ENCODE peak calls at places on chromosome 18, in ten cellular contexts. N, M, R, W, F, E, X, P, C and Y are unnamed samples.

GRCh38 chr18:50410008-50410407 is 35.2 kb downstream of the SKA1 start:
- DNase-seq in E (no peak), P (no peak), W (no peak), M (no peak), R (no peak), C (no peak), N (no peak), F (no peak), X (no peak), Y (no peak)

GRCh38 chr18:39806519-39806918 is 2148.5 kb upstream of the PIK3C3 start:
- DNase-seq in N (peak), P (no peak), X (no peak), R (no peak), F (peak), M (no peak), C (no peak), W (peak), E (no peak), Y (peak)

GRCh38 chr18:68944826-68945225 is 146.9 kb downstream of the CCDC102B start:
- DNase-seq in M (no peak), X (no peak), R (no peak), C (no peak), W (no peak), N (no peak), E (no peak), F (no peak), P (no peak), Y (no peak)

GRCh38 chr18:56869189-56869777 is 218.1 kb downstream of the WDR7 start:
- DNase-seq in F (peak), R (peak), E (no peak), N (no peak), P (peak), C (no peak), W (peak), M (no peak), X (peak), Y (peak)

GRCh38 chr18:55322176-55322735 is 265.7 kb downstream of the TCF4 start:
- DNase-seq in P (peak), M (peak), C (peak), X (peak), N (peak), E (peak), R (peak), W (peak), F (peak), Y (peak)

GRCh38 chr18:3451989-3452749 is 2.2 kb downstream of the TGIF1 start:
- DNase-seq in P (peak), E (no peak), W (peak), X (peak), N (no peak), C (peak), M (peak), R (peak), F (peak), Y (peak)

GRCh38 chr18:6627621-6628020 is 101.9 kb upstream of the ARHGAP28 start:
- DNase-seq in N (no peak), R (no peak), M (no peak), W (peak), E (no peak), X (no peak), C (no peak), P (no peak), F (no peak), Y (no peak)

GRCh38 chr18:59502222-59502898 is 143.3 kb upstream of the LMAN1 start:
- DNase-seq in M (no peak), E (no peak), X (peak), R (no peak), P (no peak), N (no peak), C (peak), W (peak), F (no peak), Y (peak)

GRCh38 chr18:2002178-2002577 is 569.1 kb downstream of the METTL4 start:
- DNase-seq in E (no peak), C (no peak), N (no peak), P (no peak), R (peak), M (no peak), W (no peak), X (no peak), F (no peak), Y (no peak)

GRCh38 chr18:63366991-63367240 is at the start of gene KDSR:
- DNase-seq in R (no peak), N (no peak), P (no peak), F (no peak), C (no peak), E (no peak), W (no peak), X (no peak), M (no peak), Y (no peak)

GRCh38 chr18:2994603-2995432 is 18.1 kb downstream of the LPIN2 start:
- DNase-seq in E (no peak), F (no peak), M (no peak), C (no peak), N (no peak), R (peak), W (no peak), X (no peak), P (no peak), Y (no peak)

GRCh38 chr18:25076980-25077780 is 274.8 kb downstream of the ZNF521 start:
- DNase-seq in C (no peak), F (no peak), M (no peak), X (no peak), R (peak), P (peak), E (no peak), N (no peak), W (no peak), Y (no peak)

GRCh38 chr18:36601316-36601715 is 227.5 kb downstream of the TPGS2 start:
- DNase-seq in F (no peak), R (no peak), M (no peak), W (no peak), E (no peak), P (no peak), C (no peak), X (no peak), N (no peak), Y (no peak)
- H3K27ac ChIP-seq in F (no peak), R (no peak), M (no peak), W (no peak), E (no peak), P (no peak), C (no peak), X (no peak), N (no peak), Y (no peak)

GRCh38 chr18:45166341-45167108 is 448.8 kb upstream of the SLC14A2 start:
- DNase-seq in X (no peak), R (no peak), W (peak), C (no peak), F (peak), E (no peak), N (peak), M (no peak), P (peak), Y (peak)

GRCh38 chr18:45169610-45170009 is 445.7 kb upstream of the SLC14A2 start:
- DNase-seq in R (no peak), W (peak), M (no peak), C (peak), N (no peak), X (no peak), E (no peak), P (no peak), F (peak), Y (peak)

GRCh38 chr18:45167109-45167551 is 448.1 kb upstream of the SLC14A2 start:
- DNase-seq in P (no peak), F (no peak), M (no peak), N (no peak), E (no peak), W (peak), R (no peak), X (no peak), C (no peak), Y (peak)

GRCh38 chr18:45167631-45168225 is 447.5 kb upstream of the SLC14A2 start:
- DNase-seq in M (no peak), E (no peak), C (no peak), W (peak), X (no peak), R (no peak), P (no peak), N (no peak), F (no peak), Y (peak)

GRCh38 chr18:45168883-45169585 is 446.2 kb upstream of the SLC14A2 start:
- DNase-seq in P (no peak), N (peak), R (no peak), M (no peak), C (no peak), F (peak), W (peak), X (no peak), E (no peak), Y (peak)
- H3K27ac ChIP-seq in P (no peak), N (peak), R (no peak), M (no peak), C (no peak), F (peak), W (peak), X (no peak), E (no peak), Y (peak)

DNA sequence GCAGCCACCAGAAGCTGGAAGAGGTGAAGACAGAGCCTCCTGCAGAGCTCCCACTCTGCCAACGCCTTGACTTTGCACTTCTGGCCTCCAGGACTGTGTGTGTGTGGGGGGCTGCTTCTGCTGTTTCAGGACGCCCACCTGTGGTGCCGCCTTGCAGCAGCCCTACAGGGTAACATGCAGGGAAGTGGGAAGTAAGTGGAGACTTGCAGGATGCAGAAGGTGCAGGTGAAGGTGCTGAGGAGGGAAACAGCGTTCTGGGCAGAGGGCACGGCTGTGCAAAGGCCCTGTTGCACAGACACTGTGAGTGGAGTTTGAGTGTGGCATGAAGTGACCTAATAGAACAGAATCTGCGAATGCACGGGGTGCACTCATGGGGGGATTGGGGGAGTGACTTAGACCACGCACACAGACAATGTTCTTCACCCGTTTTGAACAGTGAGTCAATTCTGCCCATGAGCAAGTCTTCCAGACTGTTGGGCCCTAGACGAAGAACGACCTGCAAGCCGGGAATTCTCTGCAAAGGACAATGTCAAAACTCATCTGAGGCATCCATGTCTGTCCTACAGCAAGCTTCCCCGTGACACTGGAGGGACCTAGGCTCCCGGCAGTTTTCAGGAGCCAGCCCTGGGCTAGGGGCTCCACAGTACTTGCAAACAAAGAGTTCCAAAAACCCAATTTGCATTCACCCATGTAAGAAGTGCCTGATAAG is 19.1 kb downstream of the MBP start:
- DNase-seq in X (no peak), R (peak), P (no peak), W (no peak), F (no peak), E (no peak), C (peak), M (peak), N (no peak), Y (no peak)
- H3K27ac ChIP-seq in X (peak), R (no peak), P (peak), W (no peak), F (peak), E (no peak), C (peak), M (peak), N (no peak), Y (peak)

DNA sequence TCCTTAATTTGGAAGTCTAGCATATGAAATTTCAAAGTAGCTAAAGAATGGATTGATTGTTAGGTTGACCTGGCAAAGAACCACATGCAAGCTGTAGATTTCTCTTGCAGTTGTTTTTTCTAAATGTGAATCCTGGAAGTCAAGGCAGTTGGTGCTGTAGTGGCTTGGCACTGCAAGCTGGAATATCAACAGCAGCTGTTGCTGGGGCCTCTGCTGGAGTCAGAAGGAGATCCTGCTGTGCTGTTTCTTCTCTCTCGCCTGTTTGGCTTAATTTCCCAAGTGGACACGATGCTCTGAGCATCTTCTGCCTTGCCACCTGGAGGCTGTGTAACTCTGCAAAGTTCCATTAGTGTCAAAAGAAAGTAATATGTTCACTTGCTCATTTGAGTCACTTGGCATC is 12.6 kb downstream of the PIK3C3 start:
- DNase-seq in M (no peak), N (no peak), X (no peak), E (peak), W (no peak), R (no peak), P (no peak), C (no peak), F (no peak), Y (no peak)
- H3K27ac ChIP-seq in M (no peak), N (no peak), X (no peak), E (peak), W (no peak), R (no peak), P (no peak), C (no peak), F (no peak), Y (no peak)